ENCODE peak calls at places on chromosomes 6 and 20, in ten cellular contexts. One of them, this sample, is unnamed.

GRCh38 chr6:119129148-119129967 is 50.9 kb upstream of the FAM184A start:
- DNase-seq in NCI-H1092 treated with DMSO at 0.1 percent for 48 hours: peak
- DNase-seq in Right ventricle myocardium superior: no peak
- DNase-seq in AG04450: peak
- DNase-seq in NCI-H1417: peak
- DNase-seq in HTR-8/SVneo: peak
- DNase-seq in stimulated activated CD8-positive, alpha-beta memory T cell treated with anti-CD3 and anti-CD28 coated beads, Interleukin-7, amount 100 ng/mL, for 1 hour: no peak
- DNase-seq in right cardiac atrium: no peak
- DNase-seq in OCI-LY7: peak
- DNase-seq in astrocyte of the cerebellum: peak
- DNase-seq in this sample: no peak

GRCh38 chr6:137106183-137106582 is 61.4 kb upstream of the IL20RA start:
- DNase-seq in stimulated activated CD8-positive, alpha-beta memory T cell treated with anti-CD3 and anti-CD28 coated beads, Interleukin-7, amount 100 ng/mL, for 1 hour: no peak
- DNase-seq in astrocyte of the cerebellum: no peak
- DNase-seq in Right ventricle myocardium superior: no peak
- DNase-seq in right cardiac atrium: no peak
- DNase-seq in NCI-H1092 treated with DMSO at 0.1 percent for 48 hours: no peak
- DNase-seq in NCI-H1417: no peak
- DNase-seq in OCI-LY7: peak
- DNase-seq in AG04450: no peak
- DNase-seq in HTR-8/SVneo: no peak
- DNase-seq in this sample: no peak

GRCh38 chr6:28747631-28748157 is 176.1 kb downstream of the TRIM27 start:
- DNase-seq in NCI-H1417: peak
- DNase-seq in right cardiac atrium: no peak
- DNase-seq in AG04450: peak
- DNase-seq in NCI-H1092 treated with DMSO at 0.1 percent for 48 hours: peak
- DNase-seq in HTR-8/SVneo: no peak
- DNase-seq in astrocyte of the cerebellum: no peak
- DNase-seq in OCI-LY7: no peak
- DNase-seq in Right ventricle myocardium superior: no peak
- DNase-seq in stimulated activated CD8-positive, alpha-beta memory T cell treated with anti-CD3 and anti-CD28 coated beads, Interleukin-7, amount 100 ng/mL, for 1 hour: no peak
- DNase-seq in this sample: no peak

GRCh38 chr20:18585134-18585533 is 2.7 kb upstream of the DTD1 start:
- DNase-seq in stimulated activated CD8-positive, alpha-beta memory T cell treated with anti-CD3 and anti-CD28 coated beads, Interleukin-7, amount 100 ng/mL, for 1 hour: no peak
- DNase-seq in NCI-H1417: peak
- DNase-seq in NCI-H1092 treated with DMSO at 0.1 percent for 48 hours: no peak
- DNase-seq in AG04450: no peak
- DNase-seq in OCI-LY7: no peak
- DNase-seq in astrocyte of the cerebellum: no peak
- DNase-seq in Right ventricle myocardium superior: no peak
- DNase-seq in right cardiac atrium: no peak
- DNase-seq in HTR-8/SVneo: no peak
- DNase-seq in this sample: no peak

GRCh38 chr20:53899351-53900167 is 170.8 kb downstream of the BCAS1 start:
- DNase-seq in stimulated activated CD8-positive, alpha-beta memory T cell treated with anti-CD3 and anti-CD28 coated beads, Interleukin-7, amount 100 ng/mL, for 1 hour: peak
- DNase-seq in NCI-H1417: no peak
- DNase-seq in astrocyte of the cerebellum: no peak
- DNase-seq in right cardiac atrium: no peak
- DNase-seq in AG04450: no peak
- DNase-seq in Right ventricle myocardium superior: no peak
- DNase-seq in HTR-8/SVneo: peak
- DNase-seq in NCI-H1092 treated with DMSO at 0.1 percent for 48 hours: no peak
- DNase-seq in OCI-LY7: peak
- DNase-seq in this sample: no peak

GRCh38 chr20:51372966-51373365 is 169.6 kb downstream of the NFATC2 start:
- DNase-seq in NCI-H1092 treated with DMSO at 0.1 percent for 48 hours: no peak
- DNase-seq in Right ventricle myocardium superior: no peak
- DNase-seq in stimulated activated CD8-positive, alpha-beta memory T cell treated with anti-CD3 and anti-CD28 coated beads, Interleukin-7, amount 100 ng/mL, for 1 hour: no peak
- DNase-seq in HTR-8/SVneo: no peak
- DNase-seq in OCI-LY7: no peak
- DNase-seq in AG04450: no peak
- DNase-seq in NCI-H1417: no peak
- DNase-seq in right cardiac atrium: peak
- DNase-seq in astrocyte of the cerebellum: no peak
- DNase-seq in this sample: no peak

GRCh38 chr20:58623579-58624473 is 27.3 kb upstream of the STX16 start:
- DNase-seq in AG04450: peak
- DNase-seq in stimulated activated CD8-positive, alpha-beta memory T cell treated with anti-CD3 and anti-CD28 coated beads, Interleukin-7, amount 100 ng/mL, for 1 hour: no peak
- DNase-seq in OCI-LY7: no peak
- DNase-seq in NCI-H1417: peak
- DNase-seq in HTR-8/SVneo: peak
- DNase-seq in NCI-H1092 treated with DMSO at 0.1 percent for 48 hours: no peak
- DNase-seq in astrocyte of the cerebellum: peak
- DNase-seq in Right ventricle myocardium superior: peak
- DNase-seq in right cardiac atrium: peak
- DNase-seq in this sample: peak

GRCh38 chr6:40344566-40345185 is 242.5 kb downstream of the LRFN2 start:
- DNase-seq in AG04450: no peak
- DNase-seq in right cardiac atrium: no peak
- DNase-seq in astrocyte of the cerebellum: no peak
- DNase-seq in NCI-H1092 treated with DMSO at 0.1 percent for 48 hours: no peak
- DNase-seq in Right ventricle myocardium superior: no peak
- DNase-seq in HTR-8/SVneo: no peak
- DNase-seq in stimulated activated CD8-positive, alpha-beta memory T cell treated with anti-CD3 and anti-CD28 coated beads, Interleukin-7, amount 100 ng/mL, for 1 hour: no peak
- DNase-seq in OCI-LY7: no peak
- DNase-seq in NCI-H1417: no peak
- DNase-seq in this sample: no peak

GRCh38 chr6:33198159-33198852 is 2.2 kb downstream of the RXRB start:
- DNase-seq in stimulated activated CD8-positive, alpha-beta memory T cell treated with anti-CD3 and anti-CD28 coated beads, Interleukin-7, amount 100 ng/mL, for 1 hour: no peak
- DNase-seq in Right ventricle myocardium superior: no peak
- DNase-seq in HTR-8/SVneo: no peak
- DNase-seq in NCI-H1092 treated with DMSO at 0.1 percent for 48 hours: no peak
- DNase-seq in astrocyte of the cerebellum: no peak
- DNase-seq in right cardiac atrium: peak
- DNase-seq in NCI-H1417: no peak
- DNase-seq in AG04450: no peak
- DNase-seq in OCI-LY7: no peak
- DNase-seq in this sample: no peak

GRCh38 chr6:142088858-142089216 is 43.9 kb upstream of the GJE1 start:
- DNase-seq in AG04450: peak
- DNase-seq in NCI-H1092 treated with DMSO at 0.1 percent for 48 hours: no peak
- DNase-seq in right cardiac atrium: peak
- DNase-seq in HTR-8/SVneo: peak
- DNase-seq in astrocyte of the cerebellum: peak
- DNase-seq in Right ventricle myocardium superior: no peak
- DNase-seq in stimulated activated CD8-positive, alpha-beta memory T cell treated with anti-CD3 and anti-CD28 coated beads, Interleukin-7, amount 100 ng/mL, for 1 hour: no peak
- DNase-seq in NCI-H1417: peak
- DNase-seq in OCI-LY7: no peak
- DNase-seq in this sample: no peak

GRCh38 chr6:16205377-16206144 is 32.8 kb upstream of the GMPR start:
- DNase-seq in HTR-8/SVneo: no peak
- DNase-seq in right cardiac atrium: no peak
- DNase-seq in OCI-LY7: peak
- DNase-seq in AG04450: peak
- DNase-seq in astrocyte of the cerebellum: peak
- DNase-seq in NCI-H1092 treated with DMSO at 0.1 percent for 48 hours: no peak
- DNase-seq in NCI-H1417: peak
- DNase-seq in stimulated activated CD8-positive, alpha-beta memory T cell treated with anti-CD3 and anti-CD28 coated beads, Interleukin-7, amount 100 ng/mL, for 1 hour: no peak
- DNase-seq in Right ventricle myocardium superior: no peak
- DNase-seq in this sample: peak

GRCh38 chr20:36144336-36144735 is 10.2 kb upstream of the EPB41L1 start:
- DNase-seq in astrocyte of the cerebellum: no peak
- DNase-seq in OCI-LY7: no peak
- DNase-seq in Right ventricle myocardium superior: no peak
- DNase-seq in stimulated activated CD8-positive, alpha-beta memory T cell treated with anti-CD3 and anti-CD28 coated beads, Interleukin-7, amount 100 ng/mL, for 1 hour: no peak
- DNase-seq in NCI-H1092 treated with DMSO at 0.1 percent for 48 hours: no peak
- DNase-seq in right cardiac atrium: no peak
- DNase-seq in HTR-8/SVneo: peak
- DNase-seq in AG04450: no peak
- DNase-seq in NCI-H1417: peak
- DNase-seq in this sample: no peak

GRCh38 chr6:21595951-21596378 is 2.4 kb downstream of the SOX4 start:
- DNase-seq in OCI-LY7: no peak
- DNase-seq in stimulated activated CD8-positive, alpha-beta memory T cell treated with anti-CD3 and anti-CD28 coated beads, Interleukin-7, amount 100 ng/mL, for 1 hour: no peak
- DNase-seq in right cardiac atrium: peak
- DNase-seq in Right ventricle myocardium superior: no peak
- DNase-seq in NCI-H1092 treated with DMSO at 0.1 percent for 48 hours: peak
- DNase-seq in astrocyte of the cerebellum: no peak
- DNase-seq in HTR-8/SVneo: no peak
- DNase-seq in NCI-H1417: peak
- DNase-seq in AG04450: no peak
- DNase-seq in this sample: no peak

GRCh38 chr6:39003488-39003887 is 45.1 kb upstream of the GLP1R start:
- DNase-seq in OCI-LY7: no peak
- DNase-seq in HTR-8/SVneo: no peak
- DNase-seq in Right ventricle myocardium superior: no peak
- DNase-seq in right cardiac atrium: no peak
- DNase-seq in stimulated activated CD8-positive, alpha-beta memory T cell treated with anti-CD3 and anti-CD28 coated beads, Interleukin-7, amount 100 ng/mL, for 1 hour: no peak
- DNase-seq in NCI-H1417: no peak
- DNase-seq in NCI-H1092 treated with DMSO at 0.1 percent for 48 hours: no peak
- DNase-seq in AG04450: no peak
- DNase-seq in astrocyte of the cerebellum: no peak
- DNase-seq in this sample: no peak

GRCh38 chr6:34839696-34840352 is 47.9 kb downstream of the BLTP3A start:
- DNase-seq in HTR-8/SVneo: no peak
- DNase-seq in NCI-H1417: no peak
- DNase-seq in right cardiac atrium: peak
- DNase-seq in Right ventricle myocardium superior: no peak
- DNase-seq in AG04450: no peak
- DNase-seq in stimulated activated CD8-positive, alpha-beta memory T cell treated with anti-CD3 and anti-CD28 coated beads, Interleukin-7, amount 100 ng/mL, for 1 hour: no peak
- DNase-seq in NCI-H1092 treated with DMSO at 0.1 percent for 48 hours: no peak
- DNase-seq in astrocyte of the cerebellum: no peak
- DNase-seq in OCI-LY7: no peak
- DNase-seq in this sample: no peak

GRCh38 chr6:31652925-31653724 is 664 bp upstream of the BAG6 start:
- DNase-seq in astrocyte of the cerebellum: no peak
- DNase-seq in right cardiac atrium: peak
- DNase-seq in NCI-H1417: no peak
- DNase-seq in NCI-H1092 treated with DMSO at 0.1 percent for 48 hours: peak
- DNase-seq in OCI-LY7: peak
- DNase-seq in Right ventricle myocardium superior: peak
- DNase-seq in HTR-8/SVneo: peak
- DNase-seq in stimulated activated CD8-positive, alpha-beta memory T cell treated with anti-CD3 and anti-CD28 coated beads, Interleukin-7, amount 100 ng/mL, for 1 hour: no peak
- DNase-seq in AG04450: no peak
- DNase-seq in this sample: no peak

GRCh38 chr6:158474961-158475343 is 84.9 kb upstream of the TMEM181 start:
- DNase-seq in right cardiac atrium: no peak
- DNase-seq in astrocyte of the cerebellum: no peak
- DNase-seq in Right ventricle myocardium superior: no peak
- DNase-seq in HTR-8/SVneo: peak
- DNase-seq in NCI-H1417: peak
- DNase-seq in NCI-H1092 treated with DMSO at 0.1 percent for 48 hours: peak
- DNase-seq in AG04450: peak
- DNase-seq in stimulated activated CD8-positive, alpha-beta memory T cell treated with anti-CD3 and anti-CD28 coated beads, Interleukin-7, amount 100 ng/mL, for 1 hour: no peak
- DNase-seq in OCI-LY7: no peak
- DNase-seq in this sample: no peak

GRCh38 chr6:24537771-24538385 is 43.1 kb downstream of the ALDH5A1 start:
- DNase-seq in HTR-8/SVneo: no peak
- DNase-seq in NCI-H1417: no peak
- DNase-seq in stimulated activated CD8-positive, alpha-beta memory T cell treated with anti-CD3 and anti-CD28 coated beads, Interleukin-7, amount 100 ng/mL, for 1 hour: no peak
- DNase-seq in AG04450: no peak
- DNase-seq in NCI-H1092 treated with DMSO at 0.1 percent for 48 hours: no peak
- DNase-seq in Right ventricle myocardium superior: no peak
- DNase-seq in OCI-LY7: no peak
- DNase-seq in right cardiac atrium: no peak
- DNase-seq in astrocyte of the cerebellum: no peak
- DNase-seq in this sample: no peak

GRCh38 chr6:34243901-34244884 is 4.6 kb downstream of the SMIM29 start:
- DNase-seq in HTR-8/SVneo: peak
- DNase-seq in stimulated activated CD8-positive, alpha-beta memory T cell treated with anti-CD3 and anti-CD28 coated beads, Interleukin-7, amount 100 ng/mL, for 1 hour: no peak
- DNase-seq in Right ventricle myocardium superior: peak
- DNase-seq in NCI-H1092 treated with DMSO at 0.1 percent for 48 hours: no peak
- DNase-seq in right cardiac atrium: peak
- DNase-seq in astrocyte of the cerebellum: peak
- DNase-seq in AG04450: peak
- DNase-seq in OCI-LY7: peak
- DNase-seq in NCI-H1417: no peak
- DNase-seq in this sample: no peak

GRCh38 chr6:31794866-31795615 is 511 bp downstream of the VARS1 start:
- DNase-seq in NCI-H1417: no peak
- DNase-seq in Right ventricle myocardium superior: no peak
- DNase-seq in OCI-LY7: no peak
- DNase-seq in NCI-H1092 treated with DMSO at 0.1 percent for 48 hours: peak
- DNase-seq in AG04450: no peak
- DNase-seq in stimulated activated CD8-positive, alpha-beta memory T cell treated with anti-CD3 and anti-CD28 coated beads, Interleukin-7, amount 100 ng/mL, for 1 hour: no peak
- DNase-seq in astrocyte of the cerebellum: no peak
- DNase-seq in HTR-8/SVneo: no peak
- DNase-seq in right cardiac atrium: no peak
- DNase-seq in this sample: no peak

GRCh38 chr6:89290401-89291155 is 24.5 kb downstream of the GABRR2 start:
- DNase-seq in NCI-H1417: peak
- DNase-seq in NCI-H1092 treated with DMSO at 0.1 percent for 48 hours: no peak
- DNase-seq in Right ventricle myocardium superior: no peak
- DNase-seq in right cardiac atrium: no peak
- DNase-seq in astrocyte of the cerebellum: no peak
- DNase-seq in HTR-8/SVneo: no peak
- DNase-seq in AG04450: no peak
- DNase-seq in OCI-LY7: no peak
- DNase-seq in stimulated activated CD8-positive, alpha-beta memory T cell treated with anti-CD3 and anti-CD28 coated beads, Interleukin-7, amount 100 ng/mL, for 1 hour: no peak
- DNase-seq in this sample: no peak

GRCh38 chr6:41021832-41022231 is 17.2 kb downstream of the UNC5CL start:
- DNase-seq in AG04450: no peak
- DNase-seq in NCI-H1092 treated with DMSO at 0.1 percent for 48 hours: no peak
- DNase-seq in OCI-LY7: no peak
- DNase-seq in astrocyte of the cerebellum: peak
- DNase-seq in stimulated activated CD8-positive, alpha-beta memory T cell treated with anti-CD3 and anti-CD28 coated beads, Interleukin-7, amount 100 ng/mL, for 1 hour: no peak
- DNase-seq in NCI-H1417: peak
- DNase-seq in Right ventricle myocardium superior: no peak
- DNase-seq in HTR-8/SVneo: no peak
- DNase-seq in right cardiac atrium: no peak
- DNase-seq in this sample: peak

GRCh38 chr6:54448617-54449016 is 140.4 kb downstream of the TINAG start:
- DNase-seq in AG04450: no peak
- DNase-seq in Right ventricle myocardium superior: no peak
- DNase-seq in NCI-H1417: no peak
- DNase-seq in NCI-H1092 treated with DMSO at 0.1 percent for 48 hours: no peak
- DNase-seq in astrocyte of the cerebellum: no peak
- DNase-seq in OCI-LY7: no peak
- DNase-seq in stimulated activated CD8-positive, alpha-beta memory T cell treated with anti-CD3 and anti-CD28 coated beads, Interleukin-7, amount 100 ng/mL, for 1 hour: no peak
- DNase-seq in right cardiac atrium: no peak
- DNase-seq in HTR-8/SVneo: no peak
- DNase-seq in this sample: no peak

GRCh38 chr6:42013134-42013516 is 37.2 kb upstream of the TAF8 start:
- DNase-seq in AG04450: no peak
- DNase-seq in OCI-LY7: no peak
- DNase-seq in stimulated activated CD8-positive, alpha-beta memory T cell treated with anti-CD3 and anti-CD28 coated beads, Interleukin-7, amount 100 ng/mL, for 1 hour: no peak
- DNase-seq in Right ventricle myocardium superior: no peak
- DNase-seq in HTR-8/SVneo: no peak
- DNase-seq in NCI-H1092 treated with DMSO at 0.1 percent for 48 hours: no peak
- DNase-seq in astrocyte of the cerebellum: no peak
- DNase-seq in right cardiac atrium: no peak
- DNase-seq in NCI-H1417: no peak
- DNase-seq in this sample: peak

This sample was measured in AG04449.